ENCODE peak calls at places on chromosome 4, in four cellular contexts. One of them, this sample, is unnamed.

GRCh38 chr4:164536829-164537228 is 217.1 kb upstream of the SMIM31 start:
- DNase-seq in T-cell: no peak
- DNase-seq in body of pancreas: no peak
- DNase-seq in hypothalamus: no peak
- DNase-seq in this sample: peak

GRCh38 chr4:7422098-7422897 is 12.4 kb downstream of the PSAPL1 start:
- DNase-seq in T-cell: no peak
- DNase-seq in hypothalamus: no peak
- DNase-seq in body of pancreas: peak
- DNase-seq in this sample: no peak

GRCh38 chr4:122826000-122826595 is 533 bp upstream of the FGF2 start:
- DNase-seq in T-cell: no peak
- DNase-seq in hypothalamus: no peak
- DNase-seq in body of pancreas: no peak
- DNase-seq in this sample: no peak

GRCh38 chr4:41883988-41884737 is 51.1 kb upstream of the TMEM33 start:
- DNase-seq in body of pancreas: no peak
- DNase-seq in T-cell: no peak
- DNase-seq in hypothalamus: no peak
- DNase-seq in this sample: peak

GRCh38 chr4:69099910-69100309 is 3.6 kb downstream of the UGT2B7 start:
- DNase-seq in T-cell: no peak
- DNase-seq in body of pancreas: no peak
- DNase-seq in hypothalamus: no peak
- DNase-seq in this sample: no peak

GRCh38 chr4:40227284-40227683 is 30.5 kb downstream of the RHOH start:
- DNase-seq in T-cell: no peak
- DNase-seq in hypothalamus: no peak
- DNase-seq in body of pancreas: no peak
- DNase-seq in this sample: no peak

GRCh38 chr4:184355111-184355604 is 119.2 kb downstream of the IRF2 start:
- DNase-seq in body of pancreas: no peak
- DNase-seq in T-cell: no peak
- DNase-seq in hypothalamus: no peak
- DNase-seq in this sample: peak

GRCh38 chr4:109472343-109472761 is 38.7 kb downstream of the SEC24B start:
- DNase-seq in T-cell: no peak
- DNase-seq in body of pancreas: no peak
- DNase-seq in hypothalamus: no peak
- DNase-seq in this sample: no peak

GRCh38 chr4:8110071-8110986 is 48.3 kb downstream of the ABLIM2 start:
- DNase-seq in body of pancreas: no peak
- DNase-seq in hypothalamus: no peak
- DNase-seq in T-cell: no peak
- DNase-seq in this sample: no peak

GRCh38 chr4:82721819-82722423 is 76.7 kb downstream of the SCD5 start:
- DNase-seq in body of pancreas: peak
- DNase-seq in hypothalamus: peak
- DNase-seq in T-cell: no peak
- DNase-seq in this sample: peak

GRCh38 chr4:6217716-6218381 is 17.5 kb upstream of the JAKMIP1 start:
- DNase-seq in T-cell: no peak
- DNase-seq in body of pancreas: no peak
- DNase-seq in hypothalamus: no peak
- DNase-seq in this sample: no peak

GRCh38 chr4:123977623-123978022 is 581.0 kb downstream of the SPRY1 start:
- DNase-seq in body of pancreas: no peak
- DNase-seq in hypothalamus: no peak
- DNase-seq in T-cell: no peak
- DNase-seq in this sample: no peak

GRCh38 chr4:6118201-6118600 is 82.1 kb downstream of the JAKMIP1 start:
- DNase-seq in T-cell: no peak
- DNase-seq in body of pancreas: no peak
- DNase-seq in hypothalamus: no peak
- DNase-seq in this sample: no peak

GRCh38 chr4:15996773-15997172 is 33.8 kb upstream of the FGFBP2 start:
- DNase-seq in hypothalamus: no peak
- DNase-seq in body of pancreas: no peak
- DNase-seq in T-cell: no peak
- DNase-seq in this sample: no peak

GRCh38 chr4:141375855-141376254 is 155.2 kb downstream of the ZNF330 start:
- DNase-seq in body of pancreas: no peak
- DNase-seq in hypothalamus: no peak
- DNase-seq in T-cell: no peak
- DNase-seq in this sample: peak

GRCh38 chr4:15513545-15513944 is 43.9 kb downstream of the CC2D2A start:
- DNase-seq in T-cell: no peak
- DNase-seq in body of pancreas: no peak
- DNase-seq in hypothalamus: no peak
- DNase-seq in this sample: no peak

GRCh38 chr4:94676910-94677309 is 80.8 kb upstream of the BMPR1B start:
- DNase-seq in body of pancreas: no peak
- DNase-seq in T-cell: no peak
- DNase-seq in hypothalamus: no peak
- DNase-seq in this sample: no peak

GRCh38 chr4:7372673-7373072 is 62.1 kb downstream of the PSAPL1 start:
- DNase-seq in hypothalamus: no peak
- DNase-seq in T-cell: no peak
- DNase-seq in body of pancreas: no peak
- DNase-seq in this sample: no peak

GRCh38 chr4:30920043-30920442 is 199.9 kb downstream of the PCDH7 start:
- DNase-seq in T-cell: no peak
- DNase-seq in hypothalamus: no peak
- DNase-seq in body of pancreas: no peak
- DNase-seq in this sample: no peak

GRCh38 chr4:150853882-150854281 is 161.2 kb downstream of the LRBA start:
- DNase-seq in body of pancreas: no peak
- DNase-seq in T-cell: no peak
- DNase-seq in hypothalamus: no peak
- DNase-seq in this sample: no peak

GRCh38 chr4:119113033-119113655 is 22.5 kb upstream of the MYOZ2 start:
- DNase-seq in T-cell: no peak
- DNase-seq in hypothalamus: no peak
- DNase-seq in body of pancreas: no peak
- DNase-seq in this sample: no peak

GRCh38 chr4:143514432-143514831 is 930 bp downstream of the SMARCA5 start:
- DNase-seq in hypothalamus: peak
- DNase-seq in T-cell: no peak
- DNase-seq in body of pancreas: peak
- DNase-seq in this sample: peak

GRCh38 chr4:162154862-162155540 is 8.8 kb downstream of the FSTL5 start:
- DNase-seq in T-cell: no peak
- DNase-seq in hypothalamus: no peak
- DNase-seq in body of pancreas: no peak
- DNase-seq in this sample: no peak

GRCh38 chr4:7781361-7781760 is 158.3 kb downstream of the AFAP1 start:
- DNase-seq in T-cell: no peak
- DNase-seq in hypothalamus: no peak
- DNase-seq in body of pancreas: no peak
- DNase-seq in this sample: no peak

GRCh38 chr4:91488946-91489345 is 814.8 kb upstream of the GRID2 start:
- DNase-seq in body of pancreas: no peak
- DNase-seq in T-cell: no peak
- DNase-seq in hypothalamus: no peak
- DNase-seq in this sample: no peak